ENCODE peak calls at places on chromosomes 13 and 19, in six cellular contexts. H is neural progenitor cell, T is heart left ventricle, A is fibroblast of the aortic adventitia, C is HFF-Myc, R is thoracic aorta. Z is an unnamed sample.

GRCh38 chr19:435056-435706 is 25.7 kb downstream of the SHC2 start:
- DNase-seq in R (no peak), H (no peak), A (no peak), C (no peak), T (no peak), Z (no peak)

GRCh38 chr13:35086667-35087066 is 144.6 kb downstream of the NBEA start:
- DNase-seq in H (no peak), R (no peak), C (no peak), A (no peak), T (no peak), Z (no peak)

GRCh38 chr13:32126298-32126697 is 94.7 kb downstream of the FRY start:
- DNase-seq in H (no peak), T (no peak), R (no peak), A (peak; percentile 45), C (no peak), Z (peak; percentile 36)

GRCh38 chr13:74886496-74886895 is 595.5 kb downstream of the TBC1D4 start:
- DNase-seq in H (no peak), R (no peak), A (peak; percentile 27), T (no peak), C (no peak), Z (peak; percentile 42)

GRCh38 chr19:399370-399769 is 9.6 kb downstream of the C2CD4C start:
- DNase-seq in R (no peak), H (no peak), T (no peak), A (no peak), C (no peak), Z (no peak)

GRCh38 chr19:47005164-47005641 is 14.4 kb upstream of the NPAS1 start:
- DNase-seq in C (no peak), T (no peak), A (no peak), H (no peak), R (no peak), Z (no peak)

GRCh38 chr19:23787106-23787505 is 28.4 kb upstream of the ZNF681 start:
- DNase-seq in A (no peak), H (no peak), C (no peak), R (no peak), T (no peak), Z (peak; percentile 2)

GRCh38 chr19:28169168-28169862 is 1043.6 kb downstream of the UQCRFS1 start:
- DNase-seq in T (no peak), H (peak; percentile 72), A (no peak), R (no peak), C (no peak), Z (no peak)

GRCh38 chr19:50794074-50794777 is 4.0 kb downstream of the ACP4 start:
- DNase-seq in H (no peak), A (no peak), C (peak; percentile 16), T (no peak), R (no peak), Z (no peak)

GRCh38 chr19:38268539-38268938 is 4.2 kb downstream of the SPINT2 start:
- DNase-seq in H (no peak), R (no peak), A (no peak), C (no peak), T (no peak), Z (no peak)
- H3K4me3 ChIP-seq in H (no peak overlapping the region), R (peak overlapping the region; percentile 83), A (no peak overlapping the region), C (no peak overlapping the region), T (no peak overlapping the region), Z (no peak overlapping the region)

GRCh38 chr13:23572836-23573235 is 2.6 kb downstream of the TNFRSF19 start:
- DNase-seq in A (no peak), H (no peak), R (no peak), C (no peak), T (no peak), Z (no peak)

GRCh38 chr13:23574421-23574820 is 4.2 kb downstream of the TNFRSF19 start:
- DNase-seq in R (no peak), T (no peak), A (no peak), H (no peak), C (no peak), Z (no peak)

GRCh38 chr13:23567792-23568480 is 2.3 kb upstream of the TNFRSF19 start:
- DNase-seq in A (no peak), C (no peak), H (peak; percentile 90), R (no peak), T (no peak), Z (peak; percentile 36)

GRCh38 chr13:23570099-23570926 is at the start of gene TNFRSF19:
- DNase-seq in A (peak; percentile 75), C (peak; percentile 54), H (peak; percentile 75), R (no peak), T (peak; percentile 62), Z (peak; percentile 88)

GRCh38 chr13:23570931-23571330 is 719 bp downstream of the TNFRSF19 start:
- DNase-seq in A (no peak), R (no peak), T (no peak), C (peak; percentile 47), H (no peak), Z (peak; percentile 54)
- TF ChIP-seq CTCF in A (no peak), R (no peak), T (no peak), C (no peak), H (peak; percentile 20), Z (peak; percentile 57)

GRCh38 chr13:101308247-101309013 is 107.9 kb downstream of the NALCN start:
- DNase-seq in A (no peak), H (no peak), C (no peak), R (no peak), T (no peak), Z (peak; percentile 30)
- H3K4me3 ChIP-seq in A (no peak overlapping the region), H (no peak overlapping the region), C (no peak overlapping the region), R (no peak overlapping the region), T (no peak overlapping the region), Z (no peak overlapping the region)

DNA sequence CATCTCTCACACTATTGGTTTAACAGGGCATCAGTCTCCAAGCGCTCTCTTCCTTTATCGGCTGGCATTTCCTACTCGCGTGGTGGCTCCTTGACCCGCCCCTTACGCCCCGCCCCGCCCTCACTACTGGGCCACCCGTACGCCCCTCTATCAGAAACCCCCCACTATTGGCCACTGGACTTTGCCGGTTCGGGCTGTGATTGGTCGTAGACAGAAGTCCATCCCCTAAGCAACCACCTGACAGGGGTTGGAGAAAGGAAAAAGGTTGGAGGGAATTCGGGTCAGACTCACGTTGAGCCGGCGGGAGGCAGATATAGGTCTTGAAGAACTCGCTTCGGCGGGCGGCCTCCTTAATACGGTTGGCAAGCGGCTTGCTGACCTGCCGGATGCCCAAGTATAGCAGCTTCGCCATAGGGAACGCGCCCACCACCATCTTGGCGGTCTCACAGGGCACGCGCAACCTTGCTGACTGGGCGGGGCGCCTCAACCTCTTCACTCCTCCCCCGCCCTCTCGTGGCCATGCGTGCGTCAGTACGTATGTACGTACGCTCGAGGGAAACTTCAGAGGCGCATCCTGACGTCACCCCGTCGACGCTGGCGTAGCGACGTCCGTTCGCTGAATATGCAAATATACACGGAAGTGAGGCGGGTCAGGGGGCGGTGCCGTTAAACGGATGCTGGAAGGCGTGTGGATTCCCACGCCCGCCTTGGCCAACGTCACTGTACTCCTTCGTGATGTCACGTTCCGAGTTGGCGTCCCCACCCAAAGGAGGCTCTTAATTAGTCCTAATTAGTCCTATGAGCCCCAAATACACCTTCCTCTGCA is at the start of gene OPA3:
- DNase-seq in T (peak; percentile 100), A (peak; percentile 100), C (peak; percentile 100), H (peak; percentile 100), R (peak; percentile 99), Z (peak; percentile 100)
- TF ChIP-seq CTCF in T (no peak), A (no peak), C (no peak), H (peak; percentile 59), R (no peak), Z (no peak)

DNA sequence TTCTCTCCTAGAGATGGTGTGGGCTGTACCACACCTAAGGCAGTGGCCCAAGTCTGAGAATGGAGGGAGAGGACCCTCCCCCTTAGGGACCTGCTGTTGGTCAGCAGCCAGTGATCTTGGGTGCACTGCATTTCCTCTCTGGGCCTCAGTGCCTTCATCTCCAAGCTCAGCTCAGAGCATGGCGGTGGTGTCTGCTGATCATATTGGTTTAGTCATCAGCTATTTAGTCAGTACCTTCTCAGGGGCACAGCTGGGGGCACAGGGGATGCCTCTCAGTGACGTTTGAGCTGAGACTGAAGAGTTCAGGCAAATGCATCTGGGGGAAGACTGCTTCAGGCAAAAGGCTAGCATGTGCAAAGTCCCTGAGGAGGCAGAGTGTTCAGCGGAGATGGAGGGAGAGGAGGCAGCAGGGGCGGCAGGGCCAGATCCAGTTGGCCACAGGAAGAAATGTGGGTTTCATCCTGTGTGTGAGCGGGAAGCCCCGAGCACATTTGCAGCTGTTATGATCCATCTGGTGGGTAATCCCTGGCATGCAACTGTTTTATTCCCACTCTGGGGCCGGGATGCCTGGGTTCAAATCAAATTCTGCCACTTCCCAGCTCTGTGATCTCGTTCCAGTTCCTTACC is 15.7 kb upstream of the PGLS start:
- DNase-seq in R (no peak), A (no peak), H (no peak), T (no peak), C (no peak), Z (no peak)
- H3K4me3 ChIP-seq in R (no peak overlapping the region), A (no peak overlapping the region), H (no peak overlapping the region), T (no peak overlapping the region), C (no peak overlapping the region), Z (no peak overlapping the region)

DNA sequence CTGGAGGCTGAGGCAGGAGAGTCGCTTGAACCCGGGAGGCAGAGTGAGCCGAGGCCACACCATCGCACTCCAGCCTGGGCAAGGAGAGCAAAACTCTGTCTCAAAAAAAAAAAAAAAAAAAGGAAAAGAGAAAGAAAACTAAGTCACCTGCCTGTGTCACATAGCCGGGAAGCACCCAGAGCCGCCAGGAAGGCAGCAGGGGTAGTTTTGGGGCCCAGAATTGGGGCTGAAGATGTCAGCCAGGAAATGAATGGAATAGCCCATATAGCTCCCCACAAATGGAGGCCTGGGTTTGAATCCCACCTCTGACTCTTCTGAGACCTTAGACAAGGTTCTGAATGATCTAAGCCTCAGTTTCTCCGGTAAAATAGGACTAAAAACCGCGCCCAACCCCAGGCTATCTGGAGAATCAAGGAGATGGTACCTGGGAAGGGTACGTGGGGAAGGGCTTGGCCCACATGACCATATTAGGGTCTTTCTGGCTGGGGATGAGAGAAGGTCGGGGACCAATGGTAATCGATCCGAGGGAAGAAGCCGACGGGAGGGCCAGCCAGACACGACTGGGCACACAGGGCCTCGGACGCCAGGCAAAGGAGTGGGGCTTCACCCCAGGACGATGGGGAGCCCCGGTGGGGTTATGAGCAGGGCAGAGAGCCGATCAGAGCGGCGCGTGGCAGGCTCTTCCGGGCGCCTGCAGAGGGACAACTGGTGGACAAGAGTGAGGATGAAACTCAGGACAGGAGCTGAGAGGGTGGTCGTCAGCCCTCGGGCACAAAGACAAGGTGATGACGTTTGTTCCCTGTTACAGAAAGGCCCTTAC is 14.4 kb downstream of the CCDC124 start:
- DNase-seq in A (no peak), C (no peak), T (no peak), R (no peak), H (no peak), Z (no peak)
- TF ChIP-seq CTCF in A (no peak), C (no peak), T (no peak), R (no peak), H (peak; percentile 7), Z (peak; percentile 3)

DNA sequence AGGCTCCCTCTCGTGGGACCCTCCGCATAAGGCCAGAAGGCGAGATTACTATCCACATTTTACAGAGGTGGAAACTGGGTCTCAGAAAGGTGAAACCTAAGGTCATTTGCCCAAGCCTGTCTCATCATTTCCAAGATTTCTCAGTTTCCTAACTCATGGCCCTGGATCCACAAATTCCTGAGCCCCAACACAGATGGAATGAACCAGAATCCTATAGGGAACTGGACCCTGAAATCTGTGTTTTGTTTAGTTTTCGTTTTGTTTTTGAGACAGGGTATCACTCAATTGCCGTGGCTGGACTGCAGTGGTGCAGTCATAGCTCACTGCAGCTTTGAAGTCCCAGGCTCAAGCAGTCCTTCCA is 563 bp upstream of the GNG7 start:
- DNase-seq in H (no peak), T (no peak), A (no peak), R (no peak), C (no peak), Z (no peak)
- H3K4me3 ChIP-seq in H (no peak overlapping the region), T (peak overlapping the region; percentile 61), A (peak overlapping the region; percentile 54), R (peak overlapping the region; percentile 79), C (no peak overlapping the region), Z (peak overlapping the region; percentile 41)